ENCODE peak calls at places on chromosomes 5 and 9, in seven cellular contexts. V is nucleus accumbens, Z is T-helper 17 cell, W is A172, Q is NCI-H69, L is head of caudate nucleus, G is activated gamma-delta T cell treated with Interleukin-2 at 50 U/mL for 16 hours. O is an unnamed sample.

GRCh38 chr5:54115768-54116403 is 194.5 kb downstream of the ARL15 start:
- DNase-seq in V (no peak), Z (no peak), W (peak), Q (peak), L (no peak), G (no peak), O (no peak)

GRCh38 chr9:29556317-29556716 is 1983.0 kb upstream of the C9orf72 start:
- DNase-seq in V (no peak), Z (no peak), W (peak), Q (no peak), L (no peak), G (no peak), O (no peak)

GRCh38 chr9:86713970-86714369 is 233.3 kb downstream of the GAS1 start:
- DNase-seq in V (no peak), Z (no peak), W (no peak), Q (no peak), L (no peak), G (no peak), O (no peak)

GRCh38 chr5:124052201-124052600 is 540.2 kb downstream of the CSNK1G3 start:
- DNase-seq in V (no peak), Z (no peak), W (no peak), Q (peak), L (no peak), G (no peak), O (no peak)

GRCh38 chr5:101860563-101860962 is 435.5 kb downstream of the SLCO4C1 start:
- DNase-seq in V (no peak), Z (no peak), W (no peak), Q (no peak), L (no peak), G (no peak), O (no peak)

GRCh38 chr5:168481330-168481788 is 4.9 kb upstream of the RARS1 start:
- DNase-seq in V (no peak), Z (no peak), W (no peak), Q (no peak), L (no peak), G (no peak), O (peak)

GRCh38 chr5:68884893-68885292 is 208.9 kb upstream of the SLC30A5 start:
- DNase-seq in V (no peak), Z (no peak), W (no peak), Q (peak), L (no peak), G (no peak), O (peak)

GRCh38 chr5:178318893-178319292 is 86.3 kb upstream of the PHYKPL start:
- DNase-seq in V (no peak), Z (no peak), W (no peak), Q (no peak), L (no peak), G (no peak), O (no peak)

GRCh38 chr9:113343732-113344231 is 3.7 kb upstream of the WDR31 start:
- DNase-seq in V (peak), Z (no peak), W (peak), Q (peak), L (peak), G (no peak), O (no peak)

GRCh38 chr5:35773936-35774335 is 82.8 kb upstream of the IL7R start:
- DNase-seq in V (no peak), Z (no peak), W (peak), Q (no peak), L (no peak), G (no peak), O (no peak)

GRCh38 chr5:13957032-13957645 is 12.7 kb upstream of the DNAH5 start:
- DNase-seq in V (no peak), Z (no peak), W (peak), Q (peak), L (no peak), G (no peak), O (peak)

GRCh38 chr5:72013741-72014703 is 93.3 kb upstream of the MAP1B start:
- DNase-seq in V (no peak), Z (no peak), W (no peak), Q (peak), L (peak), G (no peak), O (no peak)

GRCh38 chr5:175059687-175060194 is 335.4 kb downstream of the MSX2 start:
- DNase-seq in V (no peak), Z (no peak), W (peak), Q (peak), L (peak), G (no peak), O (no peak)

GRCh38 chr5:56099346-56099745 is 104.6 kb upstream of the IL6ST start:
- DNase-seq in V (no peak), Z (no peak), W (no peak), Q (no peak), L (no peak), G (no peak), O (no peak)

GRCh38 chr9:21078702-21079101 is 960 bp upstream of the IFNB1 start:
- DNase-seq in V (no peak), Z (no peak), W (no peak), Q (peak), L (no peak), G (no peak), O (peak)

GRCh38 chr9:133987455-133987800 is 4.7 kb downstream of the VAV2 start:
- DNase-seq in V (no peak), Z (no peak), W (no peak), Q (no peak), L (no peak), G (no peak), O (no peak)

GRCh38 chr5:87541033-87541432 is 128.3 kb upstream of the CCNH start:
- DNase-seq in V (no peak), Z (no peak), W (peak), Q (peak), L (peak), G (no peak), O (peak)

GRCh38 chr5:174816858-174817257 is 92.5 kb downstream of the MSX2 start:
- DNase-seq in V (no peak), Z (no peak), W (no peak), Q (no peak), L (no peak), G (no peak), O (peak)

GRCh38 chr9:79681576-79681975 is 109.8 kb downstream of the TLE4 start:
- DNase-seq in V (no peak), Z (no peak), W (no peak), Q (no peak), L (no peak), G (no peak), O (no peak)

GRCh38 chr9:21413089-21414023 is 4.4 kb downstream of the IFNA8 start:
- DNase-seq in V (no peak), Z (no peak), W (no peak), Q (peak), L (peak), G (no peak), O (peak)

GRCh38 chr5:73722224-73722623 is 96.2 kb downstream of the ARHGEF28 start:
- DNase-seq in V (no peak), Z (no peak), W (no peak), Q (no peak), L (no peak), G (no peak), O (no peak)

GRCh38 chr5:97167435-97167834 is 15.6 kb downstream of the RIOK2 start:
- DNase-seq in V (no peak), Z (no peak), W (no peak), Q (no peak), L (no peak), G (no peak), O (no peak)

GRCh38 chr9:121645853-121646807 is 5.3 kb upstream of the DAB2IP start:
- DNase-seq in V (no peak), Z (no peak), W (no peak), Q (peak), L (no peak), G (no peak), O (peak)

GRCh38 chr5:181260720-181261319 is at the start of gene TRIM52:
- DNase-seq in V (no peak), Z (peak), W (peak), Q (no peak), L (peak), G (peak), O (peak)

GRCh38 chr9:81489048-81489447 is 200.3 kb downstream of the TLE1 start:
- DNase-seq in V (no peak), Z (no peak), W (no peak), Q (no peak), L (no peak), G (no peak), O (no peak)

GRCh38 chr9:127974769-127975261 is 6.0 kb downstream of the EEIG1 start:
- DNase-seq in V (no peak), Z (no peak), W (no peak), Q (no peak), L (peak), G (no peak), O (no peak)

GRCh38 chr5:14569948-14570691 is 11.5 kb upstream of the OTULINL start:
- DNase-seq in V (no peak), Z (no peak), W (no peak), Q (peak), L (no peak), G (no peak), O (no peak)

GRCh38 chr9:73200694-73201432 is 49.2 kb downstream of the ANXA1 start:
- DNase-seq in V (no peak), Z (no peak), W (peak), Q (peak), L (no peak), G (no peak), O (peak)

GRCh38 chr9:83623634-83623991 is 670 bp downstream of the IDNK start:
- DNase-seq in V (no peak), Z (no peak), W (no peak), Q (no peak), L (no peak), G (no peak), O (peak)

GRCh38 chr9:131657890-131658752 is 81.8 kb downstream of the RAPGEF1 start:
- DNase-seq in V (no peak), Z (no peak), W (peak), Q (no peak), L (no peak), G (no peak), O (no peak)

GRCh38 chr9:133490865-133491655 is 12.2 kb upstream of the SLC2A6 start:
- DNase-seq in V (no peak), Z (no peak), W (no peak), Q (peak), L (no peak), G (no peak), O (no peak)

GRCh38 chr5:63213256-63213655 is 634.6 kb downstream of the LRRC70 start:
- DNase-seq in V (no peak), Z (no peak), W (no peak), Q (no peak), L (no peak), G (no peak), O (no peak)

GRCh38 chr5:135203593-135204036 is 169.6 kb upstream of the PITX1 start:
- DNase-seq in V (no peak), Z (no peak), W (peak), Q (peak), L (no peak), G (no peak), O (peak)

GRCh38 chr9:127133739-127134167 is 11.3 kb upstream of the ANGPTL2 start:
- DNase-seq in V (no peak), Z (no peak), W (peak), Q (peak), L (peak), G (no peak), O (no peak)

GRCh38 chr9:120890415-120891254 is 13.6 kb upstream of the PHF19 start:
- DNase-seq in V (no peak), Z (no peak), W (no peak), Q (no peak), L (no peak), G (peak), O (no peak)

GRCh38 chr5:31197183-31197582 is 3.7 kb downstream of the CDH6 start:
- DNase-seq in V (no peak), Z (no peak), W (peak), Q (no peak), L (no peak), G (no peak), O (no peak)

GRCh38 chr9:27367175-27367798 is 70.3 kb upstream of the EQTN start:
- DNase-seq in V (no peak), Z (no peak), W (no peak), Q (no peak), L (no peak), G (no peak), O (peak)

GRCh38 chr5:175236176-175236575 is 207.8 kb downstream of the DRD1 start:
- DNase-seq in V (no peak), Z (no peak), W (no peak), Q (no peak), L (no peak), G (no peak), O (no peak)

GRCh38 chr9:115649991-115650472 is 503.6 kb upstream of the PAPPA start:
- DNase-seq in V (no peak), Z (no peak), W (peak), Q (no peak), L (peak), G (no peak), O (no peak)

GRCh38 chr5:116176124-116176523 is 91.3 kb downstream of the COMMD10 start:
- DNase-seq in V (no peak), Z (no peak), W (peak), Q (no peak), L (no peak), G (no peak), O (no peak)